ENCODE peak calls at places on chromosome 20, in eight cellular contexts. L, K, I, Q, H, G, X and W are unnamed samples.

GRCh38 chr20:4795394-4795793 is 73.7 kb downstream of the PRND start:
- DNase-seq in L (no peak), K (peak; percentile 6), I (no peak), Q (no peak), H (no peak), G (no peak), X (no peak), W (no peak)

GRCh38 chr20:44784688-44785087 is 25.7 kb downstream of the RIMS4 start:
- DNase-seq in L (no peak), K (no peak), I (no peak), Q (no peak), H (no peak), G (no peak), X (no peak), W (no peak)

GRCh38 chr20:50054626-50055511 is 58.1 kb downstream of the UBE2V1 start:
- DNase-seq in L (peak; percentile 37), K (no peak), I (no peak), Q (no peak), H (no peak), G (no peak), X (no peak), W (peak; percentile 16)

GRCh38 chr20:61660559-61660958 is 405.1 kb downstream of the TAF4 start:
- DNase-seq in L (no peak), K (no peak), I (no peak), Q (no peak), H (no peak), G (no peak), X (no peak), W (no peak)

GRCh38 chr20:43770342-43770741 is 43.5 kb upstream of the GTSF1L start:
- DNase-seq in L (no peak), K (no peak), I (no peak), Q (no peak), H (no peak), G (no peak), X (no peak), W (no peak)

GRCh38 chr20:10332656-10333421 is 101.2 kb downstream of the MKKS start:
- DNase-seq in L (no peak), K (no peak), I (no peak), Q (no peak), H (no peak), G (no peak), X (no peak), W (no peak)

GRCh38 chr20:60993647-60994046 is 258.4 kb upstream of the CDH4 start:
- DNase-seq in L (no peak), K (no peak), I (no peak), Q (no peak), H (no peak), G (no peak), X (no peak), W (no peak)

GRCh38 chr20:11216451-11217314 is 542.9 kb upstream of the JAG1 start:
- DNase-seq in L (no peak), K (no peak), I (no peak), Q (no peak), H (no peak), G (no peak), X (no peak), W (no peak)

GRCh38 chr20:31568041-31568731 is 36.9 kb upstream of the ID1 start:
- DNase-seq in L (no peak), K (no peak), I (no peak), Q (no peak), H (no peak), G (no peak), X (no peak), W (no peak)

GRCh38 chr20:43666376-43667328 is at the start of gene MYBL2:
- DNase-seq in L (peak; percentile 66), K (peak; percentile 18), I (no peak), Q (peak; percentile 29), H (no peak), G (peak; percentile 74), X (no peak), W (peak; percentile 67)

GRCh38 chr20:63139369-63139768 is 76.6 kb downstream of the YTHDF1 start:
- DNase-seq in L (no peak), K (no peak), I (no peak), Q (no peak), H (no peak), G (no peak), X (no peak), W (no peak)

GRCh38 chr20:34709836-34710567 is 5.9 kb downstream of the TP53INP2 start:
- DNase-seq in L (peak; percentile 83), K (peak; percentile 42), I (no peak), Q (no peak), H (peak; percentile 62), G (peak; percentile 71), X (peak; percentile 64), W (peak; percentile 72)

GRCh38 chr20:61695741-61696140 is 369.9 kb downstream of the TAF4 start:
- DNase-seq in L (no peak), K (no peak), I (no peak), Q (no peak), H (no peak), G (no peak), X (no peak), W (no peak)

GRCh38 chr20:13855613-13856012 is 70.8 kb downstream of the NDUFAF5 start:
- DNase-seq in L (no peak), K (no peak), I (no peak), Q (no peak), H (no peak), G (no peak), X (no peak), W (no peak)

GRCh38 chr20:13857961-13858360 is 73.1 kb downstream of the NDUFAF5 start:
- DNase-seq in L (no peak), K (no peak), I (no peak), Q (no peak), H (no peak), G (no peak), X (no peak), W (no peak)

GRCh38 chr20:13858496-13859270 is 73.9 kb downstream of the NDUFAF5 start:
- DNase-seq in L (no peak), K (no peak), I (no peak), Q (no peak), H (no peak), G (no peak), X (no peak), W (no peak)

GRCh38 chr20:13856356-13856755 is 71.5 kb downstream of the NDUFAF5 start:
- DNase-seq in L (no peak), K (no peak), I (no peak), Q (no peak), H (no peak), G (no peak), X (no peak), W (no peak)

DNA sequence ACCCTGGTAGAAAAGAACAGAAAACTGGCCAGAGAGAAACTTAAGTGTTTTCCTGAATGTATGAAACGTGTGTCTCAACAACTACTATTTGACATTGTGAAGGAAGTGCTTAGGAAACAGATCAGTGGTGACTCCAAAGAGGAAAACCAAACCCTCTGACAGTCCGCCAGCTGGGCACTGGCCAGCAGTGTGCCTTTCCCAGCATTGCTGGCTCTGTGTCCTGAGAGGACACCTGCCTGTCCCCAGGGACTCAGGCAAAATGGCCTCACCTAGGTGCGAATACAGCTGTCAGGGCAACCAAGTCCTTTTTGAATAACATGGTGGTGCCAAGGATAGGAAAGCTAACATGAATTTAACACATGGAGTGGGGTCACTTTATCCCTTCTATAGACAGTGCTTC is 72.5 kb downstream of the NDUFAF5 start:
- DNase-seq in L (no peak), K (no peak), I (no peak), Q (no peak), H (peak; percentile 56), G (no peak), X (no peak), W (no peak)
- TF ChIP-seq POLR2A in L (no peak), K (no peak), I (no peak), Q (no peak), H (no peak), G (no peak), X (no peak), W (no peak)

GRCh38 chr20:17872920-17873319 is 95.7 kb downstream of the SNX5 start:
- DNase-seq in L (no peak), K (no peak), I (peak; percentile 27), Q (no peak), H (no peak), G (no peak), X (no peak), W (no peak)

GRCh38 chr20:17875106-17875980 is 93.3 kb downstream of the SNX5 start:
- DNase-seq in L (peak; percentile 96), K (no peak), I (peak; percentile 93), Q (no peak), H (peak; percentile 91), G (no peak), X (peak; percentile 97), W (peak; percentile 96)

GRCh38 chr20:17874271-17875105 is 94.1 kb downstream of the SNX5 start:
- DNase-seq in L (no peak), K (no peak), I (peak; percentile 56), Q (no peak), H (no peak), G (no peak), X (no peak), W (no peak)

GRCh38 chr20:17872434-17872833 is 96.2 kb downstream of the SNX5 start:
- DNase-seq in L (no peak), K (no peak), I (peak; percentile 53), Q (no peak), H (no peak), G (no peak), X (no peak), W (no peak)

GRCh38 chr20:17873410-17874270 is 95.0 kb downstream of the SNX5 start:
- DNase-seq in L (peak; percentile 94), K (peak; percentile 57), I (peak; percentile 92), Q (no peak), H (peak; percentile 87), G (no peak), X (peak; percentile 92), W (peak; percentile 91)
- TF ChIP-seq POLR2AphosphoS5 in L (peak; percentile 54), K (peak; percentile 55), I (no peak), Q (no peak), H (no peak), G (no peak), X (peak; percentile 81), W (peak; percentile 76)

GRCh38 chr20:46689754-46690085 is 476 bp upstream of the TP53RK start:
- DNase-seq in L (no peak), K (no peak), I (no peak), Q (no peak), H (no peak), G (no peak), X (no peak), W (no peak)
- TF ChIP-seq POLR2A in L (no peak), K (no peak), I (no peak), Q (no peak), H (no peak), G (no peak), X (no peak), W (no peak)

GRCh38 chr20:1567392-1568165 is 10.1 kb upstream of the SIRPD start:
- DNase-seq in L (no peak), K (peak; percentile 8), I (no peak), Q (peak; percentile 10), H (no peak), G (no peak), X (no peak), W (no peak)

GRCh38 chr20:1568166-1568490 is 10.6 kb upstream of the SIRPD start:
- DNase-seq in L (no peak), K (no peak), I (no peak), Q (no peak), H (no peak), G (no peak), X (no peak), W (no peak)

GRCh38 chr20:1565461-1565860 is 8.0 kb upstream of the SIRPD start:
- DNase-seq in L (no peak), K (no peak), I (no peak), Q (no peak), H (no peak), G (no peak), X (no peak), W (no peak)

GRCh38 chr20:1566701-1567100 is 9.2 kb upstream of the SIRPD start:
- DNase-seq in L (no peak), K (no peak), I (no peak), Q (no peak), H (no peak), G (no peak), X (no peak), W (no peak)

GRCh38 chr20:1569417-1569861 is 11.9 kb upstream of the SIRPD start:
- DNase-seq in L (peak; percentile 27), K (peak; percentile 64), I (no peak), Q (no peak), H (no peak), G (no peak), X (no peak), W (no peak)
- TF ChIP-seq POLR2AphosphoS5 in L (no peak), K (no peak), I (no peak), Q (no peak), H (no peak), G (no peak), X (no peak), W (no peak)